ENCODE peak calls at places on chromosomes 2 and 18, in seven cellular contexts. X, P, O, T, D, U and Y are unnamed samples. For H3K4me1 and H3K27me3, the result is how much of the 10 kb centered on the place peaks cover.

GRCh38 chr2:216222650-216223352 is 113.7 kb downstream of the XRCC5 start:
- DNase-seq in U (no peak), D (peak), O (no peak), T (no peak), P (peak), X (peak), Y (no peak)

GRCh38 chr2:216057688-216058193 is 23.9 kb downstream of the PECR start:
- DNase-seq in O (peak), X (no peak), D (peak), P (no peak), U (peak), T (no peak), Y (no peak)

GRCh38 chr2:129717560-129718128 is 261.8 kb upstream of the RAB6C start:
- DNase-seq in X (no peak), D (no peak), P (no peak), O (no peak), U (no peak), T (no peak), Y (no peak)

GRCh38 chr2:73821227-73821626 is 7.5 kb upstream of the STAMBP start:
- DNase-seq in U (no peak), O (no peak), X (no peak), D (no peak), T (no peak), P (no peak), Y (no peak)

GRCh38 chr18:7032537-7032936 is 85.1 kb downstream of the LAMA1 start:
- DNase-seq in U (no peak), P (no peak), D (no peak), O (no peak), X (no peak), T (no peak), Y (no peak)

GRCh38 chr2:100180503-100180902 is 38.1 kb upstream of the AFF3 start:
- DNase-seq in X (no peak), U (no peak), O (no peak), D (no peak), T (no peak), P (no peak), Y (no peak)

GRCh38 chr2:33417093-33417492 is 59.4 kb upstream of the RASGRP3 start:
- DNase-seq in U (no peak), T (no peak), P (no peak), X (no peak), D (no peak), O (no peak), Y (no peak)

GRCh38 chr2:171086352-171087290 is 74.1 kb downstream of the TLK1 start:
- DNase-seq in P (peak), D (peak), O (no peak), U (no peak), X (peak), T (peak), Y (no peak)

GRCh38 chr18:34929336-34929780 is 111.9 kb upstream of the MAPRE2 start:
- DNase-seq in X (no peak), P (peak), D (peak), U (no peak), O (peak), T (no peak), Y (no peak)

GRCh38 chr2:156675896-156676295 is 239.7 kb downstream of the GPD2 start:
- DNase-seq in U (no peak), P (no peak), D (no peak), X (no peak), O (no peak), T (no peak), Y (no peak)

GRCh38 chr2:72993147-72993546 is 75.8 kb downstream of the EMX1 start:
- DNase-seq in D (peak), U (peak), O (no peak), X (peak), T (peak), P (peak), Y (no peak)

GRCh38 chr2:225104971-225105370 is 62.7 kb upstream of the DOCK10 start:
- DNase-seq in P (no peak), X (no peak), T (no peak), D (no peak), O (no peak), U (no peak), Y (no peak)

GRCh38 chr2:143954208-143954607 is 565.7 kb downstream of the ZEB2 start:
- DNase-seq in O (no peak), T (no peak), D (peak), U (no peak), P (peak), X (no peak), Y (no peak)

GRCh38 chr2:44983836-44984604 is 25.2 kb downstream of the SIX2 start:
- DNase-seq in X (no peak), U (no peak), T (no peak), P (no peak), O (no peak), D (no peak), Y (no peak)

GRCh38 chr2:152542995-152543481 is 174.2 kb downstream of the PRPF40A start:
- DNase-seq in T (no peak), X (no peak), U (no peak), P (peak), D (peak), O (no peak), Y (no peak)

GRCh38 chr2:168167511-168168263 is 79.7 kb downstream of the STK39 start:
- DNase-seq in T (no peak), U (no peak), X (no peak), O (no peak), D (no peak), P (no peak), Y (no peak)

GRCh38 chr2:237421542-237422047 is 7.6 kb upstream of the COL6A3 start:
- DNase-seq in U (peak), D (peak), O (peak), T (peak), X (peak), P (peak), Y (peak)

GRCh38 chr2:71965530-71965929 is 182.1 kb downstream of the CYP26B1 start:
- DNase-seq in X (no peak), T (no peak), O (no peak), P (no peak), D (no peak), U (no peak), Y (no peak)

GRCh38 chr2:106833248-106833647 is 52.7 kb downstream of the ST6GAL2 start:
- DNase-seq in P (no peak), U (no peak), T (no peak), O (no peak), X (peak), D (no peak), Y (no peak)

GRCh38 chr18:11561293-11561692 is 48.1 kb upstream of the SLC35G4 start:
- DNase-seq in D (no peak), U (no peak), X (no peak), T (no peak), P (no peak), O (no peak), Y (no peak)

GRCh38 chr18:28075501-28075900 is 101.4 kb downstream of the CDH2 start:
- DNase-seq in P (peak), O (no peak), U (no peak), T (no peak), X (no peak), D (peak), Y (no peak)

GRCh38 chr2:170212625-170213280 is 34.8 kb downstream of the MYO3B start:
- DNase-seq in X (no peak), O (no peak), P (no peak), U (no peak), D (no peak), T (no peak), Y (peak)

GRCh38 chr2:200756618-200757321 is 54.9 kb upstream of the BZW1 start:
- DNase-seq in O (peak), P (peak), X (peak), T (no peak), D (peak), U (no peak), Y (no peak)

GRCh38 chr2:211204456-211204855 is 648.1 kb downstream of the CPS1 start:
- DNase-seq in P (no peak), O (no peak), X (no peak), D (no peak), U (no peak), T (no peak), Y (no peak)

GRCh38 chr2:85583667-85584353 is 421 bp upstream of the VAMP5 start:
- DNase-seq in O (no peak), D (peak), U (no peak), T (no peak), X (no peak), P (peak), Y (no peak)

GRCh38 chr2:26649322-26649721 is 8.2 kb upstream of the CIB4 start:
- DNase-seq in U (peak), D (peak), O (no peak), T (no peak), P (no peak), X (no peak), Y (no peak)

DNA sequence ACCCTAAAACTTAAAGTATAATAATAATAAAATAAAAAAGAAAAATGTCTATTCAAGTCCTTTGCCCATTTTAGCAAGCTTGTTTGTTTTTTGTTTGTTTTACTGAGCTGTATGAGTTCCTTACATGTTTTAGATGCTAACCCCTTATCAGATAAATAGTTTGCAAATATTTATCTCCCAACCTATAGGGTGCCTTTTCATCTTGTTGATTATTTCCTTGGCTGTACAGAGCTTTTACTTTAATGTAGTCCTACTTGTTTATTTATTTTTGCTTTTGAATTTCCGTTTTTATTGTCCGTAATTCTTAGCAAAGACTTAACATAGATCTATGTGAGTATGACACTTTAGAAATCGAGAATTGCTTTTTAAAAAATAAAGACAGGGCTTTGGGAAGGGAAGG is 17.8 kb downstream of the PXDN start:
- DNase-seq in D (no peak), T (no peak), O (no peak), X (no peak), P (no peak), U (no peak), Y (no peak)
- H3K4me1 ChIP-seq in D (half or more), T (under half), O (under half), X (under half), P (under half), U (under half), Y (under half)

DNA sequence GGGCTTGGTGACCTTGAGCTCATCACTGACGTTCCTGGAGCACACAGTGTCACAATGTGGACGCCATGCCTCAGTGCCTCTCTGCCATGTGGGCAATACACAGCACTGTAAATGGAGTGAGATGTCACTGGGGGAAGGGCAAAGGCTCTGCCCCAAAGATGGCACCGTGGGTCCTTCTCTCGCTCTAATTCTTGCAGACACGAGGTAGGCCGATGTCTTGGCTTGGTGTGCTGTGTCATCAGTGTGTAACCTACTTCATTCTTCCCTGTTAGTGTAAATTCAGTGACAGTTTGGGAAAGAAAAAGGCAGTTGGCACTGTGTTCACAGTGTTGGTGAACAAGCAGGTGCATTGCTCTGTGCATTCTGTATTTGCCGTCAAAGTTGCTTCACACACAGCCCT is 309.3 kb upstream of the MYT1L start:
- DNase-seq in U (no peak), O (no peak), P (no peak), X (no peak), D (no peak), T (no peak), Y (no peak)
- H3K4me3 ChIP-seq in U (no peak), O (no peak), P (no peak), X (no peak), D (no peak), T (no peak), Y (no peak)

GRCh38 chr2:120349125-120349921 is 3.4 kb downstream of the INHBB start:
- DNase-seq in P (no peak), O (no peak), U (no peak), X (no peak), D (no peak), T (peak), Y (no peak)
- H3K27me3 ChIP-seq in P (under half), O (under half), U (under half), X (under half), D (under half), T (under half), Y (under half)

GRCh38 chr2:127654838-127655175 is 8.9 kb downstream of the GPR17 start:
- DNase-seq in P (no peak), U (no peak), D (no peak), O (no peak), T (no peak), X (no peak), Y (peak)
- H3K4me1 ChIP-seq in P (under half), U (under half), D (under half), O (under half), T (under half), X (under half), Y (half or more)

DNA sequence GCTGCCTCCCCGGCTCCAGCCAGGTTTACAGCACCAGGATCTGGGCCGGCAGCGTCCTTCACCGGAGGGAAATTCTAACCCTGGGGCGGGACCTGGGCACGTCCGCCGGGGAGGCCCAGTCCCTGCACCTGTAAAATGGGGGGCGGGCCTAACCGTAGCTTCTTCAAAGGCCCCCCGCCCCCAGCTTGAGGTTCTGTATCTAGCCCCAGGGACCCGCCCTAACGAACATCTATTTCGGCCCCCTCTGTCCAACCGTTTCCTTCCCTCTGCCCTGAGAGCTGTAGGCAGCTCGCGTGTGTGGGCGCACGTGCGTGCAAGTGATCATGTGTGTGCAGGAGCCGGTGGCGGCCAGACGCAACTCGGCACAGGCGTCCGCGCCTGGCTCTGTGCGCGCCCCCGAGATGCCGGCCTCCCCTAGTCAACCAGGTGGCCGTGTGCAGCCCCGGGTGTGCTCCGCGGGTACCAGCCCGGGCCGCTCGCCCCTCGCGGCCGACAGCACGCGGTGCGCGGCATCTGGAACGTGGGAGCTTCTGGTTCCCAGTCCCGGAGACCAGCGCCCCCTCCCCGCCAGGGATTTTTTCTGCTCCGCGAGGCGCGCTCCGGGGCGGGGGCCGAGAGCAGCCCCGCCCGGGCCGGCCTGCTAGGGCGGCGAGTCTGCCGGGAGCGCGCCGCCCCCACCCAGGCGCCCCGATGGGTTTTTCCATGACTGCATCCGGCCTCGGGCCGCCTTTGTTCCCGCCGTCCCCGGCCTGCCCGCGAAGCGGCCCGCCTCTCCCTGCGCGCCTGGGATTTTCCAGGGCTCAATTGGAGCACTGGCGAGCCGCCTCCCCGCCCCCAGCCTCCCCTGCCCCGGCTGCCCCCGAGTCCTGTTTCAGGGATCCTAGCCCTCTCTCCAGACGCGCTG is 21.2 kb downstream of the TEX44 start:
- DNase-seq in T (peak), X (peak), D (peak), P (peak), O (peak), U (peak), Y (peak)
- H3K4me3 ChIP-seq in T (peak), X (peak), D (peak), P (peak), O (peak), U (peak), Y (peak)

GRCh38 chr2:173817582-173817981 is 147.6 kb downstream of the SP3 start:
- DNase-seq in P (no peak), D (no peak), O (no peak), U (no peak), T (no peak), X (no peak), Y (no peak)

GRCh38 chr2:173818285-173818684 is 146.9 kb downstream of the SP3 start:
- DNase-seq in P (no peak), U (no peak), T (no peak), O (no peak), X (no peak), D (no peak), Y (no peak)

GRCh38 chr2:173823540-173823939 is 141.6 kb downstream of the SP3 start:
- DNase-seq in P (no peak), D (no peak), X (no peak), O (no peak), T (no peak), U (no peak), Y (no peak)

GRCh38 chr2:173821451-173821850 is 143.7 kb downstream of the SP3 start:
- DNase-seq in P (no peak), O (no peak), X (no peak), T (no peak), U (no peak), D (no peak), Y (no peak)

GRCh38 chr2:173822889-173823485 is 142.2 kb downstream of the SP3 start:
- DNase-seq in P (no peak), O (no peak), X (no peak), D (no peak), U (no peak), T (no peak), Y (no peak)
- H3K27me3 ChIP-seq in P (under half), O (under half), X (under half), D (under half), U (under half), T (under half), Y (under half)

GRCh38 chr2:101723366-101724112 is 26.0 kb downstream of the MAP4K4 start:
- DNase-seq in D (no peak), T (no peak), O (no peak), P (no peak), U (no peak), X (no peak), Y (no peak)
- H3K4me1 ChIP-seq in D (under half), T (under half), O (under half), P (under half), U (under half), X (under half), Y (under half)

GRCh38 chr2:17752281-17752680 is 1.3 kb downstream of the SMC6 start:
- DNase-seq in T (no peak), U (no peak), D (no peak), X (peak), O (no peak), P (no peak), Y (no peak)
- H3K4me3 ChIP-seq in T (no peak), U (peak), D (peak), X (peak), O (peak), P (peak), Y (peak)